ENCODE peak calls at places on chromosomes 5 and 9, in six cellular contexts. T is effector memory CD8-positive, alpha-beta T cell; L is left colon; Z is sciatic nerve; R is NCI-H1694 treated with DMSO at 0.1 percent for 48 hours; X is NCI-H748 treated with DMSO at 0.1 percent for 48 hours. J is an unnamed sample.

GRCh38 chr9:91177661-91178280 is 183.9 kb downstream of the AUH start:
- DNase-seq in T (no peak), L (peak), Z (peak), R (no peak), X (no peak), J (peak)

GRCh38 chr5:114174131-114174530 is 187.7 kb upstream of the KCNN2 start:
- DNase-seq in T (no peak), L (no peak), Z (no peak), R (no peak), X (no peak), J (no peak)

GRCh38 chr5:138752341-138752950 is 779 bp upstream of the CTNNA1 start:
- DNase-seq in T (no peak), L (peak), Z (peak), R (peak), X (no peak), J (no peak)

GRCh38 chr5:98594098-98594497 is 179.4 kb upstream of the RGMB start:
- DNase-seq in T (no peak), L (no peak), Z (no peak), R (no peak), X (no peak), J (no peak)

GRCh38 chr5:178454308-178454707 is 135.9 kb downstream of the COL23A1 start:
- DNase-seq in T (no peak), L (no peak), Z (peak), R (no peak), X (no peak), J (no peak)

GRCh38 chr5:378976-379742 is 57.6 kb downstream of the AHRR start:
- DNase-seq in T (no peak), L (no peak), Z (peak), R (no peak), X (no peak), J (no peak)

GRCh38 chr9:105119166-105119565 is 125.3 kb upstream of the SLC44A1 start:
- DNase-seq in T (no peak), L (no peak), Z (no peak), R (no peak), X (no peak), J (no peak)

GRCh38 chr5:56951131-56951945 is 585 bp downstream of the MIER3 start:
- DNase-seq in T (peak), L (peak), Z (peak), R (no peak), X (no peak), J (no peak)

GRCh38 chr5:10310073-10310779 is 2.5 kb upstream of the CMBL start:
- DNase-seq in T (no peak), L (no peak), Z (no peak), R (no peak), X (no peak), J (peak)

GRCh38 chr5:152349683-152350526 is 55.2 kb downstream of the NMUR2 start:
- DNase-seq in T (peak), L (peak), Z (peak), R (peak), X (peak), J (no peak)

GRCh38 chr9:120924698-120925534 is 1.7 kb downstream of the TRAF1 start:
- DNase-seq in T (peak), L (no peak), Z (no peak), R (no peak), X (no peak), J (no peak)

GRCh38 chr5:133140311-133140710 is 88.5 kb downstream of the HSPA4 start:
- DNase-seq in T (no peak), L (no peak), Z (no peak), R (no peak), X (no peak), J (no peak)

GRCh38 chr9:109926321-109926959 is 146.4 kb downstream of the PALM2AKAP2 start:
- DNase-seq in T (no peak), L (no peak), Z (no peak), R (no peak), X (no peak), J (no peak)

GRCh38 chr9:21443849-21444625 is 3.8 kb downstream of the IFNA1 start:
- DNase-seq in T (peak), L (no peak), Z (no peak), R (no peak), X (no peak), J (no peak)

GRCh38 chr5:1161108-1161831 is 40.1 kb upstream of the SLC6A19 start:
- DNase-seq in T (no peak), L (peak), Z (no peak), R (no peak), X (no peak), J (no peak)

GRCh38 chr5:169249001-169249400 is 51.9 kb downstream of the SLIT3 start:
- DNase-seq in T (no peak), L (no peak), Z (no peak), R (no peak), X (no peak), J (no peak)

GRCh38 chr5:177479774-177480173 is 6.3 kb upstream of the DBN1 start:
- DNase-seq in T (no peak), L (no peak), Z (no peak), R (no peak), X (no peak), J (no peak)

GRCh38 chr5:98785244-98785643 is 11.8 kb downstream of the RGMB start:
- DNase-seq in T (no peak), L (no peak), Z (no peak), R (no peak), X (no peak), J (no peak)

GRCh38 chr9:42388146-42388690 is 204.8 kb downstream of the SPATA31A6 start:
- DNase-seq in T (no peak), L (no peak), Z (no peak), R (no peak), X (no peak), J (no peak)

GRCh38 chr5:160398806-160399205 is 1.0 kb downstream of the FAM200C start:
- DNase-seq in T (no peak), L (no peak), Z (no peak), R (no peak), X (peak), J (no peak)

GRCh38 chr5:1821862-1822261 is 20.7 kb downstream of the NDUFS6 start:
- DNase-seq in T (no peak), L (no peak), Z (no peak), R (no peak), X (no peak), J (no peak)

GRCh38 chr9:117963493-117963892 is 259.3 kb downstream of the TLR4 start:
- DNase-seq in T (no peak), L (no peak), Z (no peak), R (peak), X (no peak), J (no peak)

GRCh38 chr9:83027153-83027867 is 35.6 kb downstream of the RASEF start:
- DNase-seq in T (no peak), L (no peak), Z (no peak), R (no peak), X (no peak), J (peak)

GRCh38 chr5:173984218-173984617 is 4.8 kb upstream of the C5orf47 start:
- DNase-seq in T (no peak), L (no peak), Z (no peak), R (peak), X (no peak), J (peak)

GRCh38 chr9:76371901-76372300 is 22.3 kb downstream of the RFK start:
- DNase-seq in T (no peak), L (no peak), Z (no peak), R (no peak), X (no peak), J (no peak)

GRCh38 chr9:33290994-33291397 is 680 bp downstream of the NFX1 start:
- DNase-seq in T (no peak), L (no peak), Z (no peak), R (peak), X (no peak), J (no peak)

J was measured in H4.